ENCODE peak calls at places on chromosome 7, in six cellular contexts. D, I, S, U, H and P are unnamed samples.

GRCh38 chr7:50721160-50721559 is 61.5 kb downstream of the GRB10 start:
- DNase-seq in U (no peak), I (no peak), S (no peak), H (no peak), D (no peak), P (no peak)

GRCh38 chr7:133290041-133290440 is 37.2 kb downstream of the EXOC4 start:
- DNase-seq in S (no peak), I (no peak), H (no peak), U (peak; percentile 50), D (no peak), P (no peak)

GRCh38 chr7:92633211-92633906 is 43.2 kb upstream of the FAM133B start:
- DNase-seq in H (no peak), U (peak; percentile 94), I (peak; percentile 94), D (peak; percentile 93), S (peak; percentile 16), P (no peak)

GRCh38 chr7:17878621-17879020 is 61.7 kb downstream of the SNX13 start:
- DNase-seq in I (no peak), H (no peak), S (no peak), D (no peak), U (no peak), P (no peak)

GRCh38 chr7:37908221-37908788 is 8.3 kb downstream of the SFRP4 start:
- DNase-seq in U (peak; percentile 26), I (no peak), D (peak; percentile 79), S (no peak), H (no peak), P (no peak)

GRCh38 chr7:7051221-7051877 is 131.0 kb upstream of the C1GALT1 start:
- DNase-seq in H (no peak), D (peak; percentile 2), U (no peak), I (no peak), S (no peak), P (no peak)

GRCh38 chr7:28708033-28708451 is 250.1 kb downstream of the TRIL start:
- DNase-seq in D (peak; percentile 53), I (no peak), H (peak; percentile 58), S (no peak), U (peak; percentile 38), P (no peak)

GRCh38 chr7:30524545-30524944 is 19.9 kb upstream of the GGCT start:
- DNase-seq in U (no peak), H (no peak), I (no peak), S (no peak), D (no peak), P (no peak)

GRCh38 chr7:73978681-73979563 is 49.1 kb upstream of the ELN start:
- DNase-seq in H (peak; percentile 81), S (no peak), U (no peak), D (peak; percentile 69), I (peak; percentile 26), P (peak; percentile 82)

DNA sequence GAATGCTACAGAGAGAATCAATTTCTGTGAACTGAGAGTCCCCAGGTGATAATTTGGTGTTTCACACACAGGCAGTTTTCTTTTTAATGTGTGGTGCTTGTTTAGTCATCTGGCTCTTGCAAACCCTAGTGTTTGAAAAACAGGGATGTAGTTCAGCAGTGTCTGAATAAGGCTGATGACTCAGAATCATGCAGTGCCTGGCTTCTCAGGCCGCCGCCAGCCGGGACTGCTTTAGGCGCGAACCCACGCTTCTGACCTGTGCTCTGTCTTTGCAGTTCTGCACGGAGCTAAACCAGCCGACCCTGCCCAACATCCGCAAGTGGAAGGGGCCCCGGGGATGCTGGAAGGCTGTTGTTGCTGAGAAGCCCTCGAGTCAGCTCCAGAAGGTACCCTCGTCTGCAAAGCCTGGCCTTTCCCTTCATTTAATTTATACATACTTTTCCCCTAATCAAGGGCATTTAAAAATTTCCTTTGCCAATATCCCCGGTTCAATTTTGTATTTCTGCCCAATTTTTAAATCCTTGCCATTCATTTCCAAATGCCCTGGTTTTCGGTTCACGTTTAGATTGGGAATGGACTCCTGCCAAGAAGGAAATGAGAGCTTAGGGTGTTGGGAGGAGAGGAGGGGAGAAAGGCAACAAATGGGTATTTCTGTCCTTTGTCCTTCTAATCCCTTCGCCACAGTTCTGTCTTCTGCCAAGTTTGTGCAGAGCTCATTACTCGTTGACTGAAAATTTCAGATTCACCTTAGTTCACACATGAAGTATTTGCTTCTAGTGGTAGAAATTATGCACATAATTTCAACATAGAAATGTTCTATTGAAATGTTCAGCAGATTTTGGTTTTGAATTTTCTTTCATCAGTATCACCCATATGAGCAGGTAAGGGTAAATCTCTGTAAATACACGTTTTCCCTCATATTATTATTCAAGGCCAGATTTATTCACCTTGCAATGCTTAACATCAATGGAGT is 108.5 kb upstream of the ANLN start:
- DNase-seq in U (peak; percentile 90), D (peak; percentile 79), I (peak; percentile 51), H (peak; percentile 85), S (no peak), P (peak; percentile 78)
- TF ChIP-seq CTCF in U (no peak), D (peak; percentile 3), I (no peak), H (no peak), S (no peak), P (no peak)

DNA sequence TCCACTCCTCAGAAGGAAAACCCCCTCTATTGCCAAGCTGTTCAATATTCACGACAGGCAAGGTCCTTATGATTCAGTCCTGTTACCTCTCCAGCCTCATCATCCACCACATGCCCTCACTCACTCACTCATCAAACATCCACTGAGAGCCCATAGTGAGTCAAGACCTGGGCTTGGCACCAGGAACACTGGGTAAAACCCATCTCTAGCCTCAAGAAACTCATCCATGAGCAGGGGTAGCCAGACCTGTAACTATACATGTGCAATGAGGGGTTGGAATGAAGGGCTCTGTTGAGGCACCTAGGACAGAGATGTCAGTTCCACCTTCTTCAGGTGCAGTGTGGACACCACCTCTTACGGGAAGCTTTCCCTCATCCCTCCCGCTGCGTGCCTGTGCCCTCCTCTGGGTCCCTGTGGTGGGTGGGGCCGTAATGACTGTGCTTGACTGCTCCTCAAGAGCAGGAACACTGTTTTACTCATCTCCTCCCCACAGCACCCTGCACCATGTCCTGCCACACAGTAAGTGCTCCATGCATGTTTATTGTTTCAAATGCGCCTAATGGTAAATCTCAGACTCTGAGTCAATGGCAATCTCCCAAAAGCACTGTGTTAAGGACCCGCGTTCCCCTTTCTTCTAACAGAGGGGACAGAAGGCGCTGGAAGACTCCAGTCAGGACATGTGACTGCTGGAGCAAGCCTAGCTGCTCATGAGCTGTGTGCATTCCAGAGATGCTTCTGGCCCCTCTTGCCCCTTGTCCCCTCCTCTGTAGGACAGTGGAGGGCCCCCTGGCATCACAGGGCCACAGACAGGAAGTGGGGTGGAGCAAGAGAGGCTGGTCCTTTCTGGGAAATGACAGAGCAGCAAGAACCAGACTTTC is 95.4 kb downstream of the HIPK2 start:
- DNase-seq in U (peak; percentile 92), D (peak; percentile 54), H (no peak), I (peak; percentile 90), S (no peak), P (no peak)
- H3K4me1 ChIP-seq in U (peaks cover 37% of the 10 kb centered on the region), D (peaks cover 48% of the 10 kb centered on the region), H (peaks cover 54% of the 10 kb centered on the region), I (peaks cover 55% of the 10 kb centered on the region), S (peaks cover 31% of the 10 kb centered on the region), P (peaks cover 46% of the 10 kb centered on the region)

GRCh38 chr7:124152859-124153692 is 120.2 kb upstream of the TMEM229A start:
- DNase-seq in H (no peak), D (peak; percentile 64), I (peak; percentile 42), U (peak; percentile 66), S (no peak), P (no peak)

GRCh38 chr7:124155400-124156022 is 122.6 kb upstream of the TMEM229A start:
- DNase-seq in D (peak; percentile 46), U (peak; percentile 44), I (peak; percentile 17), H (no peak), S (no peak), P (no peak)
- TF ChIP-seq CTCF in D (peak; percentile 51), U (peak; percentile 65), I (peak; percentile 44), H (peak; percentile 30), S (no peak), P (peak; percentile 25)

GRCh38 chr7:157521061-157521731 is 184.4 kb downstream of the DNAJB6 start:
- DNase-seq in U (no peak), I (no peak), D (no peak), S (no peak), H (peak; percentile 47), P (no peak)

GRCh38 chr7:157519798-157520244 is 183.0 kb downstream of the DNAJB6 start:
- DNase-seq in D (no peak), U (no peak), S (no peak), H (peak; percentile 18), I (no peak), P (no peak)

GRCh38 chr7:157519246-157519645 is 182.4 kb downstream of the DNAJB6 start:
- DNase-seq in I (no peak), H (peak; percentile 23), D (no peak), U (no peak), S (no peak), P (no peak)

GRCh38 chr7:157521752-157522151 is 184.9 kb downstream of the DNAJB6 start:
- DNase-seq in D (no peak), H (no peak), I (no peak), U (no peak), S (no peak), P (no peak)

DNA sequence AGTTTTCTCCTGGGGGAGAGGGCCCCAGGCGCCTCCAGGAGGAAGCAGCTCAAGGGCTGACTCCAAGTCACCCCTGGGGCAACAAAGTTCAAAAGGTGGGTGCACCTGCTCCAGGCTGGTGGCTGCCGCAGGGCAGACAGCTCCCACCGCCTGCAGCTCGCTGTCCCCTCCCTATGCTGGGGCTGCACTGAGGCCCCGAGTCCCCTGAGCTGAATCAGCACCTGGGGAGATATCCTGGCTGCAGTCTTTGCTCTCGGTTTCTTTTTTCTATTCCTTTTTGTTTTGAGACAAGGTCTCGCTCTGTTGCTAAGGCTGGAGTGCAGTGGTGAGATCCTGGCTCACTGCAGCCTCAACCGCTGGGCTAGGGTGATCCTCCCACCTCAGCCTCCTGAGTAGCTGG is 183.4 kb downstream of the DNAJB6 start:
- DNase-seq in H (no peak), I (no peak), D (no peak), U (no peak), S (no peak), P (no peak)
- H3K4me1 ChIP-seq in H (no peaks in the 10 kb centered on the region), I (no peaks in the 10 kb centered on the region), D (no peaks in the 10 kb centered on the region), U (no peaks in the 10 kb centered on the region), S (no peaks in the 10 kb centered on the region), P (no peaks in the 10 kb centered on the region)

GRCh38 chr7:108246227-108246837 is 116.2 kb upstream of the LAMB4 start:
- DNase-seq in D (peak; percentile 88), I (peak; percentile 98), U (peak; percentile 96), H (no peak), S (no peak), P (no peak)
- TF ChIP-seq CTCF in D (peak; percentile 15), I (peak; percentile 45), U (peak; percentile 26), H (no peak), S (no peak), P (no peak)

GRCh38 chr7:51950811-51951210 is 634.2 kb upstream of the COBL start:
- DNase-seq in I (no peak), H (no peak), S (no peak), U (no peak), D (no peak), P (no peak)
- H3K4me1 ChIP-seq in I (no peaks in the 10 kb centered on the region), H (no peaks in the 10 kb centered on the region), S (no peaks in the 10 kb centered on the region), U (no peaks in the 10 kb centered on the region), D (no peaks in the 10 kb centered on the region), P (no peaks in the 10 kb centered on the region)

GRCh38 chr7:47796347-47796746 is 151.9 kb downstream of the PKD1L1 start:
- DNase-seq in H (no peak), D (no peak), S (no peak), I (no peak), U (peak; percentile 59), P (no peak)
- TF ChIP-seq CTCF in H (no peak), D (no peak), S (no peak), I (no peak), U (peak; percentile 27), P (no peak)